ENCODE peak calls at places on chromosomes 3 and 15, in ten cellular contexts. One of them, this sample, is unnamed.
A peak's percentile ranks its signal among the peaks of the same experiment; 100 is the strongest.

GRCh38 chr3:55629432-55629831 is 142.3 kb upstream of the WNT5A start:
- DNase-seq in fibroblast of pulmonary artery: peak; percentile 11
- DNase-seq in cardiac muscle cell: peak; percentile 39
- DNase-seq in K562: no peak
- DNase-seq in fibroblast of the aortic adventitia: no peak
- DNase-seq in A549: no peak
- DNase-seq in fibroblast of lung: no peak
- DNase-seq in testis: peak; percentile 50
- DNase-seq in cardiac fibroblast: peak; percentile 9
- DNase-seq in WERI-Rb-1: no peak
- DNase-seq in this sample: no peak

GRCh38 chr3:77467702-77468407 is 428.0 kb downstream of the ROBO2 start:
- DNase-seq in cardiac fibroblast: no peak
- DNase-seq in fibroblast of the aortic adventitia: no peak
- DNase-seq in fibroblast of lung: no peak
- DNase-seq in A549: no peak
- DNase-seq in fibroblast of pulmonary artery: no peak
- DNase-seq in K562: no peak
- DNase-seq in cardiac muscle cell: peak; percentile 26
- DNase-seq in testis: peak; percentile 18
- DNase-seq in WERI-Rb-1: no peak
- DNase-seq in this sample: no peak

GRCh38 chr15:29925227-29926082 is 103.2 kb upstream of the TJP1 start:
- DNase-seq in fibroblast of lung: peak; percentile 87
- DNase-seq in WERI-Rb-1: peak; percentile 92
- DNase-seq in fibroblast of pulmonary artery: peak; percentile 84
- DNase-seq in cardiac fibroblast: peak; percentile 89
- DNase-seq in cardiac muscle cell: peak; percentile 91
- DNase-seq in K562: peak; percentile 48
- DNase-seq in A549: peak; percentile 84
- DNase-seq in fibroblast of the aortic adventitia: peak; percentile 84
- DNase-seq in testis: peak; percentile 87
- DNase-seq in this sample: peak; percentile 44

GRCh38 chr3:44339990-44340389 is 1.4 kb downstream of the TCAIM start:
- DNase-seq in A549: no peak
- DNase-seq in cardiac fibroblast: no peak
- DNase-seq in fibroblast of lung: no peak
- DNase-seq in fibroblast of pulmonary artery: no peak
- DNase-seq in cardiac muscle cell: no peak
- DNase-seq in testis: no peak
- DNase-seq in fibroblast of the aortic adventitia: no peak
- DNase-seq in WERI-Rb-1: no peak
- DNase-seq in K562: no peak
- DNase-seq in this sample: no peak

GRCh38 chr3:146390967-146391366 is 78.4 kb downstream of the PLSCR2 start:
- DNase-seq in cardiac fibroblast: peak; percentile 95
- DNase-seq in WERI-Rb-1: no peak
- DNase-seq in fibroblast of the aortic adventitia: peak; percentile 98
- DNase-seq in K562: no peak
- DNase-seq in fibroblast of pulmonary artery: peak; percentile 96
- DNase-seq in testis: peak; percentile 22
- DNase-seq in fibroblast of lung: peak; percentile 99
- DNase-seq in cardiac muscle cell: no peak
- DNase-seq in A549: no peak
- DNase-seq in this sample: peak; percentile 88

GRCh38 chr3:59101091-59101738 is 51.4 kb upstream of the CFAP20DC start:
- DNase-seq in fibroblast of the aortic adventitia: peak; percentile 61
- DNase-seq in fibroblast of pulmonary artery: peak; percentile 6
- DNase-seq in K562: no peak
- DNase-seq in cardiac muscle cell: no peak
- DNase-seq in cardiac fibroblast: peak; percentile 26
- DNase-seq in WERI-Rb-1: no peak
- DNase-seq in A549: no peak
- DNase-seq in testis: no peak
- DNase-seq in fibroblast of lung: no peak
- DNase-seq in this sample: no peak

GRCh38 chr15:66725468-66725785 is 23.4 kb downstream of the SMAD6 start:
- DNase-seq in fibroblast of the aortic adventitia: no peak
- DNase-seq in K562: no peak
- DNase-seq in fibroblast of pulmonary artery: no peak
- DNase-seq in cardiac fibroblast: no peak
- DNase-seq in cardiac muscle cell: no peak
- DNase-seq in fibroblast of lung: no peak
- DNase-seq in testis: no peak
- DNase-seq in WERI-Rb-1: no peak
- DNase-seq in A549: no peak
- DNase-seq in this sample: no peak

GRCh38 chr3:23264413-23264812 is 61.3 kb downstream of the UBE2E2 start:
- DNase-seq in cardiac fibroblast: peak; percentile 59
- DNase-seq in fibroblast of pulmonary artery: peak; percentile 72
- DNase-seq in K562: no peak
- DNase-seq in fibroblast of lung: peak; percentile 57
- DNase-seq in fibroblast of the aortic adventitia: peak; percentile 90
- DNase-seq in testis: no peak
- DNase-seq in WERI-Rb-1: no peak
- DNase-seq in cardiac muscle cell: no peak
- DNase-seq in A549: no peak
- DNase-seq in this sample: peak; percentile 24

GRCh38 chr3:15387171-15387581 is 40.2 kb downstream of the METTL6 start:
- DNase-seq in cardiac fibroblast: peak; percentile 35
- DNase-seq in cardiac muscle cell: no peak
- DNase-seq in A549: no peak
- DNase-seq in fibroblast of lung: no peak
- DNase-seq in testis: peak; percentile 70
- DNase-seq in K562: no peak
- DNase-seq in WERI-Rb-1: no peak
- DNase-seq in fibroblast of the aortic adventitia: peak; percentile 57
- DNase-seq in fibroblast of pulmonary artery: no peak
- DNase-seq in this sample: no peak

GRCh38 chr15:26095710-26096330 is 232.7 kb upstream of the ATP10A start:
- DNase-seq in A549: no peak
- DNase-seq in cardiac muscle cell: no peak
- DNase-seq in fibroblast of the aortic adventitia: no peak
- DNase-seq in cardiac fibroblast: no peak
- DNase-seq in WERI-Rb-1: no peak
- DNase-seq in fibroblast of pulmonary artery: no peak
- DNase-seq in fibroblast of lung: no peak
- DNase-seq in K562: no peak
- DNase-seq in testis: no peak
- DNase-seq in this sample: no peak
- TF ChIP-seq CTCF in A549: peak; percentile 7
- TF ChIP-seq CTCF in cardiac muscle cell: no peak
- TF ChIP-seq CTCF in fibroblast of the aortic adventitia: peak; percentile 31
- TF ChIP-seq CTCF in cardiac fibroblast: peak; percentile 16
- TF ChIP-seq CTCF in WERI-Rb-1: peak; percentile 9
- TF ChIP-seq CTCF in fibroblast of pulmonary artery: peak; percentile 4
- TF ChIP-seq CTCF in fibroblast of lung: no peak
- TF ChIP-seq CTCF in K562: peak; percentile 45
- TF ChIP-seq CTCF in testis: no peak
- TF ChIP-seq CTCF in this sample: peak; percentile 52

DNA sequence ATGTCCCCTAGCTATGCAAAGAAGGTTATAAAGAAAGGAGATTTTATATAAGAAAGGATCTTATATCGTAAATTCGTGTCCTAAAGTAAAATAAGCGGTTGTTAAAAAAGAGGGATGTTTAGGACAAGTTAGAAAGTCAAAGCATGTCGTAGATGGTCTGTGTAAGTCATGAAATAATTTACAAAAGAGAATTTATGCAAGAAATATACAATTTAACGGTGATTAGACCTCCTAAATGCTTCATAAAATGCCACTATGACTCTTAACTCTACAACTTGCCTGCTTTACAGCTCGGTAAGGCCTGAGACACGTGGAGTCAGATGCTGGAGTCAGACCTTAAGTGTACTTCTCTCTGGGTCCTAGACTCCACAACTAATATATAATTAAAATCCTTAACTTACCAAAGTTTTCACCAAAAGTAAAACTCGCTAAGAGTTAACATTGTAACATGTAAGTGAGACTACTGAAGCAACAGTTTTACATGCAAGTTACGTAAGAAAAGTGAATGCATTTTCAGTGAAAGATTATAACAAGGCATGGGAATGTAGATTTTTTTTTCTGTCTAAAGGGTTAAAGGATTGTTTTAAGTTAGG is 13.3 kb upstream of the SRPRB start:
- DNase-seq in WERI-Rb-1: no peak
- DNase-seq in cardiac fibroblast: no peak
- DNase-seq in fibroblast of the aortic adventitia: peak; percentile 7
- DNase-seq in K562: no peak
- DNase-seq in cardiac muscle cell: peak; percentile 11
- DNase-seq in fibroblast of pulmonary artery: peak; percentile 14
- DNase-seq in testis: no peak
- DNase-seq in fibroblast of lung: peak; percentile 17
- DNase-seq in A549: no peak
- DNase-seq in this sample: no peak
- H3K4me3 ChIP-seq in WERI-Rb-1: no peak overlapping the region
- H3K4me3 ChIP-seq in cardiac fibroblast: no peak overlapping the region
- H3K4me3 ChIP-seq in fibroblast of the aortic adventitia: no peak overlapping the region
- H3K4me3 ChIP-seq in K562: no peak overlapping the region
- H3K4me3 ChIP-seq in cardiac muscle cell: no peak overlapping the region
- H3K4me3 ChIP-seq in fibroblast of pulmonary artery: no peak overlapping the region
- H3K4me3 ChIP-seq in testis: no peak overlapping the region
- H3K4me3 ChIP-seq in fibroblast of lung: no peak overlapping the region
- H3K4me3 ChIP-seq in A549: no peak overlapping the region
- H3K4me3 ChIP-seq in this sample: no peak overlapping the region

DNA sequence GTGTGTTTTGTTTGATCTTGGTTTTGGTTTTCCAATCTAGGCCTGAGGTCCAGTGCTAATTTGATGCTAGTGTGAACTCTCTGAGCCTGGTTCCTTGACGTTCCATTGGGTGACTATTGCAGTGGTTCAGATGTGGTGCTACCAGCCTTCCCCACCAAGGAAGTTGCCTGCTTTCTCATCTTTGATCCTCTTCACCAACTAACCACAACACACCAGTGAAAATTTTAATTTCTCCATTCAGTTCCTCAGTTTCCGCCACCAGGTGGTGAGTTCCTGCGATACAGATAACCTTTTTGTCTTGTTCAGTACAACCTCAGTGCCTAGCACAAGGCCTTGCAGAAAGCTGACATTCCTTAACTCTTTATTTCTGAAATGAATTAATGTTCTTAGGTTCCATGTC is 337.4 kb upstream of the TPRG1 start:
- DNase-seq in testis: no peak
- DNase-seq in cardiac fibroblast: no peak
- DNase-seq in fibroblast of the aortic adventitia: no peak
- DNase-seq in cardiac muscle cell: no peak
- DNase-seq in A549: no peak
- DNase-seq in WERI-Rb-1: no peak
- DNase-seq in K562: no peak
- DNase-seq in fibroblast of pulmonary artery: no peak
- DNase-seq in fibroblast of lung: no peak
- DNase-seq in this sample: no peak
- TF ChIP-seq CTCF in testis: no peak
- TF ChIP-seq CTCF in cardiac fibroblast: no peak
- TF ChIP-seq CTCF in fibroblast of the aortic adventitia: no peak
- TF ChIP-seq CTCF in cardiac muscle cell: no peak
- TF ChIP-seq CTCF in A549: no peak
- TF ChIP-seq CTCF in WERI-Rb-1: no peak
- TF ChIP-seq CTCF in K562: no peak
- TF ChIP-seq CTCF in fibroblast of pulmonary artery: no peak
- TF ChIP-seq CTCF in fibroblast of lung: no peak
- TF ChIP-seq CTCF in this sample: no peak

GRCh38 chr15:63974036-63974435 is 72.2 kb downstream of the DAPK2 start:
- DNase-seq in testis: no peak
- DNase-seq in cardiac muscle cell: no peak
- DNase-seq in fibroblast of lung: no peak
- DNase-seq in cardiac fibroblast: no peak
- DNase-seq in WERI-Rb-1: no peak
- DNase-seq in K562: no peak
- DNase-seq in A549: no peak
- DNase-seq in fibroblast of pulmonary artery: no peak
- DNase-seq in fibroblast of the aortic adventitia: no peak
- DNase-seq in this sample: no peak
- H3K4me3 ChIP-seq in testis: no peak overlapping the region
- H3K4me3 ChIP-seq in cardiac muscle cell: no peak overlapping the region
- H3K4me3 ChIP-seq in fibroblast of lung: no peak overlapping the region
- H3K4me3 ChIP-seq in cardiac fibroblast: no peak overlapping the region
- H3K4me3 ChIP-seq in WERI-Rb-1: no peak overlapping the region
- H3K4me3 ChIP-seq in K562: no peak overlapping the region
- H3K4me3 ChIP-seq in A549: no peak overlapping the region
- H3K4me3 ChIP-seq in fibroblast of pulmonary artery: no peak overlapping the region
- H3K4me3 ChIP-seq in fibroblast of the aortic adventitia: no peak overlapping the region
- H3K4me3 ChIP-seq in this sample: no peak overlapping the region

DNA sequence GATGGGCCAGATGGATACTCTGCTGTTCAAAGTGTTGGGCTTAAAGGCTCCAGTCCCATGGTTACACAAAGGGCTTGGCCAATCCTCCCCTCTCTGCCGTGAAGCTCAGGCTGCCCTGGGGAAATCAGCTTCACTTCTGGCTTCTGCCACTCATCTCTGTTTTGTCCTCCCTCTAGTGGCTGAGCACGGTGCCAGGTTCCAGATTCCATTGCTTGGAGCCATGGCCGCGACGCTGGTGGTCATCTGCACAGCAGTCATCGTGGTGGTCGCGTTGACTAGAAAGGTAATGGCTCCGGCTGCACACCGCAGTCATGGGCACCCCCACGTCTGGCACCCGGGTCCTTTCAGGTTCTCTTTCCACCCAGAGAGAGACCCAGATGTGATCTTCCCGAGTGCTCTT is 5.6 kb downstream of the TIGIT start:
- DNase-seq in fibroblast of the aortic adventitia: no peak
- DNase-seq in fibroblast of pulmonary artery: peak; percentile 36
- DNase-seq in A549: peak; percentile 79
- DNase-seq in WERI-Rb-1: peak; percentile 54
- DNase-seq in cardiac muscle cell: peak; percentile 6
- DNase-seq in testis: peak; percentile 22
- DNase-seq in fibroblast of lung: no peak
- DNase-seq in cardiac fibroblast: peak; percentile 18
- DNase-seq in K562: peak; percentile 12
- DNase-seq in this sample: no peak
- TF ChIP-seq CTCF in fibroblast of the aortic adventitia: peak; percentile 31
- TF ChIP-seq CTCF in fibroblast of pulmonary artery: peak; percentile 52
- TF ChIP-seq CTCF in A549: peak; percentile 58
- TF ChIP-seq CTCF in WERI-Rb-1: peak; percentile 62
- TF ChIP-seq CTCF in cardiac muscle cell: peak; percentile 40
- TF ChIP-seq CTCF in testis: no peak
- TF ChIP-seq CTCF in fibroblast of lung: peak; percentile 34
- TF ChIP-seq CTCF in cardiac fibroblast: peak; percentile 62
- TF ChIP-seq CTCF in K562: peak; percentile 44
- TF ChIP-seq CTCF in this sample: peak; percentile 35